ENCODE peak calls at places on chromosome 1, in four cellular contexts. R, Z, I and N are unnamed samples.

GRCh38 chr1:161784963-161785362 is 18.8 kb downstream of the ATF6 start:
- DNase-seq in R (no peak), Z (no peak), I (no peak), N (peak)

GRCh38 chr1:44867801-44868200 is 24.7 kb upstream of the PTCH2 start:
- DNase-seq in R (no peak), Z (no peak), I (no peak), N (no peak)

GRCh38 chr1:226185153-226186036 is 1.1 kb downstream of the ACBD3 start:
- DNase-seq in R (no peak), Z (no peak), I (no peak), N (no peak)

GRCh38 chr1:211831558-211832323 is 1.2 kb upstream of the LPGAT1 start:
- DNase-seq in R (no peak), Z (peak), I (no peak), N (no peak)

GRCh38 chr1:95407864-95408291 is 173.9 kb downstream of the RWDD3 start:
- DNase-seq in R (no peak), Z (peak), I (no peak), N (peak)

GRCh38 chr1:59666106-59666505 is 148.6 kb upstream of the HOOK1 start:
- DNase-seq in R (no peak), Z (no peak), I (no peak), N (no peak)

GRCh38 chr1:230641346-230641745 is 935 bp upstream of the COG2 start:
- DNase-seq in R (no peak), Z (no peak), I (no peak), N (no peak)

GRCh38 chr1:153203130-153203529 is at the start of gene LELP1:
- DNase-seq in R (no peak), Z (no peak), I (no peak), N (no peak)

GRCh38 chr1:6099787-6100765 is 54.4 kb downstream of the KCNAB2 start:
- DNase-seq in R (no peak), Z (no peak), I (no peak), N (no peak)

GRCh38 chr1:56894014-56894413 is 39.4 kb downstream of the C8A start:
- DNase-seq in R (no peak), Z (no peak), I (no peak), N (no peak)

GRCh38 chr1:95006681-95007080 is 66.1 kb downstream of the ALG14 start:
- DNase-seq in R (no peak), Z (peak), I (no peak), N (no peak)

GRCh38 chr1:90045853-90046563 is 51.1 kb downstream of the ZNF326 start:
- DNase-seq in R (no peak), Z (peak), I (no peak), N (peak)

GRCh38 chr1:68162761-68163160 is 69.6 kb downstream of the WLS start:
- DNase-seq in R (no peak), Z (no peak), I (no peak), N (no peak)

GRCh38 chr1:237788069-237788468 is 102.7 kb downstream of the ZP4 start:
- DNase-seq in R (no peak), Z (no peak), I (no peak), N (no peak)

GRCh38 chr1:16903054-16903453 is 7.3 kb downstream of the RNU1-2 start:
- DNase-seq in R (no peak), Z (peak), I (no peak), N (no peak)

GRCh38 chr1:55589656-55590297 is 374.6 kb upstream of the USP24 start:
- DNase-seq in R (no peak), Z (no peak), I (no peak), N (peak)

GRCh38 chr1:196078691-196079090 is 529.5 kb downstream of the KCNT2 start:
- DNase-seq in R (no peak), Z (no peak), I (no peak), N (no peak)

GRCh38 chr1:27391511-27392095 is 819 bp upstream of the GPR3 start:
- DNase-seq in R (no peak), Z (peak), I (no peak), N (peak)

GRCh38 chr1:164576311-164577271 is 17.6 kb downstream of the PBX1 start:
- DNase-seq in R (peak), Z (no peak), I (no peak), N (peak)

GRCh38 chr1:153534226-153534932 is 1.4 kb downstream of the S100A6 start:
- DNase-seq in R (no peak), Z (no peak), I (no peak), N (no peak)

GRCh38 chr1:94418664-94419655 is 771 bp downstream of the ABCD3 start:
- DNase-seq in R (no peak), Z (peak), I (no peak), N (peak)

GRCh38 chr1:147892216-147892615 is 10.4 kb upstream of the GJA8 start:
- DNase-seq in R (no peak), Z (peak), I (no peak), N (peak)

GRCh38 chr1:20486457-20487235 is 636 bp upstream of the CAMK2N1 start:
- DNase-seq in R (peak), Z (peak), I (no peak), N (peak)

GRCh38 chr1:81876901-81877750 is 76.4 kb downstream of the ADGRL2 start:
- DNase-seq in R (no peak), Z (no peak), I (no peak), N (no peak)

GRCh38 chr1:193932979-193933378 is 746.6 kb upstream of the B3GALT2 start:
- DNase-seq in R (no peak), Z (no peak), I (no peak), N (no peak)

GRCh38 chr1:210366767-210367166 is 38.1 kb downstream of the HHAT start:
- DNase-seq in R (no peak), Z (no peak), I (no peak), N (no peak)

GRCh38 chr1:2326524-2326923 is 64.8 kb downstream of the MORN1 start:
- DNase-seq in R (no peak), Z (no peak), I (no peak), N (no peak)

GRCh38 chr1:22297999-22298398 is 153.7 kb upstream of the ZBTB40 start:
- DNase-seq in R (no peak), Z (no peak), I (no peak), N (no peak)

GRCh38 chr1:5983361-5984103 is 8.7 kb downstream of the NPHP4 start:
- DNase-seq in R (no peak), Z (no peak), I (no peak), N (no peak)

GRCh38 chr1:55055951-55056631 is 16.7 kb downstream of the PCSK9 start:
- DNase-seq in R (no peak), Z (no peak), I (no peak), N (no peak)

GRCh38 chr1:239677362-239677761 is 291.0 kb downstream of the CHRM3 start:
- DNase-seq in R (no peak), Z (no peak), I (no peak), N (no peak)

GRCh38 chr1:206685256-206685748 is 597 bp downstream of the MAPKAPK2 start:
- DNase-seq in R (no peak), Z (peak), I (no peak), N (peak)

GRCh38 chr1:15876357-15876756 is 28.9 kb downstream of the SPEN start:
- DNase-seq in R (no peak), Z (no peak), I (no peak), N (no peak)

GRCh38 chr1:67653304-67653703 is 31.7 kb upstream of the GADD45A start:
- DNase-seq in R (no peak), Z (no peak), I (no peak), N (no peak)

GRCh38 chr1:209871006-209871405 is 43.2 kb downstream of the UTP25 start:
- DNase-seq in R (no peak), Z (peak), I (no peak), N (no peak)

GRCh38 chr1:30404341-30404740 is 319.0 kb downstream of the MATN1 start:
- DNase-seq in R (no peak), Z (no peak), I (no peak), N (no peak)